ENCODE peak calls at places on chromosomes 5 and 9, in eight cellular contexts. X is mucosa of descending colon, S is BJ, G is fibroblast of the aortic adventitia, W is PC-3, E is pancreas, J is prostate gland, F is GM12865. A is an unnamed sample.

GRCh38 chr9:10612649-10613398 is at the start of gene PTPRD:
- DNase-seq in E (peak; percentile 54), W (peak; percentile 77), F (peak; percentile 26), J (no peak), X (peak; percentile 31), G (peak; percentile 2), S (no peak), A (no peak)

GRCh38 chr5:95644351-95645042 is 2.1 kb upstream of the RFESD start:
- DNase-seq in X (no peak), E (peak; percentile 24), J (peak; percentile 51), G (peak; percentile 75), W (peak; percentile 78), S (no peak), F (peak; percentile 81), A (no peak)

GRCh38 chr5:95712347-95712958 is 18.7 kb upstream of the RHOBTB3 start:
- DNase-seq in E (no peak), W (peak; percentile 94), G (peak; percentile 86), F (no peak), S (peak; percentile 46), J (no peak), X (no peak), A (peak; percentile 61)

GRCh38 chr5:73702951-73703350 is 77.0 kb downstream of the ARHGEF28 start:
- DNase-seq in G (no peak), W (no peak), F (no peak), X (no peak), E (no peak), J (no peak), S (no peak), A (no peak)

GRCh38 chr5:55894135-55894534 is 43.0 kb downstream of the IL31RA start:
- DNase-seq in W (no peak), G (no peak), J (no peak), X (no peak), E (no peak), S (no peak), F (peak; percentile 53), A (no peak)

GRCh38 chr5:139149477-139150199 is 48.5 kb downstream of the SIL1 start:
- DNase-seq in F (no peak), G (peak; percentile 79), S (no peak), E (no peak), J (no peak), X (no peak), W (no peak), A (no peak)

GRCh38 chr5:147310059-147310704 is 75.4 kb downstream of the STK32A start:
- DNase-seq in J (peak; percentile 59), W (peak; percentile 91), E (peak; percentile 34), X (peak; percentile 88), S (no peak), G (peak; percentile 41), F (no peak), A (peak; percentile 10)

GRCh38 chr9:25600501-25600900 is 77.7 kb downstream of the TUSC1 start:
- DNase-seq in X (no peak), S (no peak), W (no peak), E (no peak), F (no peak), J (no peak), G (no peak), A (no peak)

GRCh38 chr5:60404171-60404570 is 295.8 kb downstream of the DEPDC1B start:
- DNase-seq in W (no peak), S (no peak), E (no peak), F (no peak), G (peak; percentile 31), J (no peak), X (no peak), A (no peak)

DNA sequence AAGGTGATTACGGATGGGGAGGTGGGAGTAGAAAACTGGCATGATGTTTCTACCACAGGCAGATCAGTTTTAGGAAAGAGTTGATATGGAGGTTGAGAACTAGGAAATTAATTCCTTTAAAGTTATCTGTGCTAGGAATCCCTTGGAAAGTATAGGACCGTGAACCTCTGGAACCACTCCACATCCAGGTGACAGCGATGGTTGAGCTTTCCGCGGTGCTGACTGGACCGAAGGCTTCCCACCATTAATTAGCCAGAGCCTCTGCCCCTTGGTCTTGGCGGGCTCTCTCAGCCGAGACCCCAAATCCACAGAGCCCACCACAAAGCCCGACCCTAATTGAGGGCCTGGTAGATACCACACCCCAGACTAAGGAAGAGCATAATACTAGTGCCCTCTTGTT is 147.3 kb downstream of the MELK start:
- DNase-seq in S (no peak), W (no peak), J (no peak), F (no peak), X (no peak), E (no peak), G (no peak), A (no peak)
- TF ChIP-seq CTCF in S (no peak), W (no peak), J (no peak), F (no peak), X (no peak), E (no peak), G (no peak), A (no peak)

GRCh38 chr9:128341435-128341849 is 1.1 kb downstream of the SLC27A4 start:
- DNase-seq in W (peak; percentile 78), X (peak; percentile 80), G (peak; percentile 65), F (peak; percentile 85), J (peak; percentile 41), E (peak; percentile 54), S (no peak), A (no peak)
- H3K4me3 ChIP-seq in W (peak overlapping the region; percentile 84), X (no peak overlapping the region), G (peak overlapping the region; percentile 80), F (peak overlapping the region; percentile 59), J (peak overlapping the region; percentile 72), E (peak overlapping the region; percentile 67), S (peak overlapping the region; percentile 68), A (peak overlapping the region; percentile 85)

GRCh38 chr5:53963958-53964357 is 346.4 kb downstream of the ARL15 start:
- DNase-seq in S (no peak), F (no peak), G (no peak), E (no peak), J (no peak), X (no peak), W (no peak), A (no peak)
- TF ChIP-seq CTCF in S (no peak), F (peak; percentile 1), G (no peak), E (no peak), J (no peak), X (no peak), W (peak; percentile 17), A (no peak)

DNA sequence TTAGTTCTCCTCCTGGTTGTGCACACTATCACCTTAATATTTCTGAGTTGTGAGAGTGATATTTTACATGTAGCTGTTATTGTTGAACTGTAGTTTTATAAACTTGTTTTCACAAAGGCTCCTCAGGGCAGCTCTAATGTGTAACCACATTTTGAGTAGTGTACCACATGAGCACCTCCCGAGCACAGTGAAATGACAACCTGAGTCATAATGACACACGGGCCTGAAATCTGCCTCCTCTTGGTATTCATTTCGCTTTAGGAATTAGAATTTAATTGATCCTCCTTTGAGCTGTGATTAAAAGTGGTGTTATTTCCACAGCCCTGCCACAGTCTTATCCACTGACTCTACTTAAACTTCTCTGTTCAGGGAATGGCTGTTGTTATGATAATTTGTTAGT is 7.9 kb downstream of the MTRR start:
- DNase-seq in G (peak; percentile 31), E (no peak), J (no peak), S (no peak), F (peak; percentile 48), W (peak; percentile 89), X (no peak), A (no peak)
- H3K4me3 ChIP-seq in G (no peak overlapping the region), E (no peak overlapping the region), J (no peak overlapping the region), S (no peak overlapping the region), F (no peak overlapping the region), W (no peak overlapping the region), X (no peak overlapping the region), A (no peak overlapping the region)

DNA sequence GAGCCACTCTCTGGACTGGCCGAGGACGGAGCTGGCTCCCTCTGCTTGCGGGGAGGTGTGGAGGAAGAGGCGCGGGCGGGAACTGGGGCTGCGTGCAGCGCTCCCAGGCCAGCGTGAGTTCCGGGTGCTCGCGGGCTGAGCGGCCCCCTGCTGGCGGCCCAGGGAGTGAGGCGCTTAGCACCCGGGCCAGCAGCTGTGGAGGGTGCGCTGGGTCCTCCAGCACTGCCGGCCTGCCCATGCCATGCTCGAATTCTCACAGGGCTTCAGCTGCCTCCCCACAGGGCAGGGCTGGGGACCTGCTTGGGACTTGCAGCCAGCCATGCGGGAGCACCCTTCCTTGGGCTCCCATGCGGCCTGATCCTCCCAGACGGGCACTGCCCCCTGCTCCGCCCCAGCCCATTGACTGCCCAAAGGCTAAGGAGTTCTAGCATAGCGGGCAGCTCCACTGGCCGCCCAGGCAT is 416.9 kb downstream of the MRPS30 start:
- DNase-seq in F (no peak), S (no peak), E (no peak), G (no peak), J (no peak), X (no peak), W (no peak), A (no peak)
- TF ChIP-seq CTCF in F (no peak), S (no peak), E (no peak), G (no peak), J (no peak), X (no peak), W (peak; percentile 41), A (peak; percentile 5)

GRCh38 chr9:132944294-132945185 is at the start of gene TSC1:
- DNase-seq in J (peak; percentile 95), F (peak; percentile 97), S (peak; percentile 76), W (peak; percentile 81), X (peak; percentile 99), G (peak; percentile 97), E (peak; percentile 96), A (peak; percentile 74)

GRCh38 chr9:132943677-132944293 is 631 bp downstream of the TSC1 start:
- DNase-seq in F (peak; percentile 24), E (no peak), J (no peak), S (no peak), W (no peak), G (peak; percentile 5), X (no peak), A (no peak)

GRCh38 chr9:132939169-132939568 is 5.2 kb downstream of the TSC1 start:
- DNase-seq in S (no peak), W (no peak), J (no peak), E (peak; percentile 17), X (no peak), G (no peak), F (no peak), A (no peak)

GRCh38 chr9:132945186-132946130 is 1.0 kb upstream of the TSC1 start:
- DNase-seq in S (no peak), J (no peak), E (no peak), W (no peak), G (no peak), X (no peak), F (no peak), A (no peak)

DNA sequence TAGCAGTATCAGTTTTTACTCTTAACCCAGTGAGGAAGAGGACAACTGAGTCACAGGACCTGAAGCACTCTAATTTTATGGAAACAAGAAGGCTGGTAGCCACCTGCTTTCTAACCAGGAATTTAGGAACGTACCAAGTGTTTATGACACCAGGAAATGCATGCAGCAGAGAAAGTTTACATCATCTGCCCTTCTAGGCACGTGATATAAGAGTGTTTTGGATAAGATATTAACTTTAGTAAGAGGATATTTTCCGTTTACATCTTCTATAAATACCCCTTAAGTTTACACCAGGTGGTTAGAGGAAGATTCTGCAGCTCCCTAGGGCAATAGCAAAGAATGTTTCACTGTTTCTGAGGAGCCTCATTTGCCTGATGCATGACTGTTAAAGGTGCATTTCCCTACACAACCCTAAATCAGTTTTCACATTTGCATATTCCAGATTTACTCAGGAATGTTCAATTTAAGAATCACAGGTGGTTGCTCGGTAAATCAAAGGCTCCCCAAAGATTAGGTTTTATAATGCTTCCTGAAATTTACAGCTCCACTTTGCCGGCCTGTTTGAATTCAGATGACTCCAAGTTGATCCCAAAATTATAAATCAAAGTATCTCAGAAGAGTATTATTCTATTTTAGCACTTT is 1.8 kb downstream of the TSC1 start:
- DNase-seq in J (no peak), W (no peak), F (peak; percentile 16), E (no peak), S (no peak), G (peak; percentile 12), X (no peak), A (no peak)
- H3K4me3 ChIP-seq in J (no peak overlapping the region), W (peak overlapping the region; percentile 96), F (peak overlapping the region; percentile 82), E (no peak overlapping the region), S (no peak overlapping the region), G (peak overlapping the region; percentile 16), X (no peak overlapping the region), A (peak overlapping the region; percentile 85)

A was measured in HFF-Myc.